ENCODE peak calls at places on chromosomes 7 and 10, in four cellular contexts. E is mucosa of descending colon; G is activated T-cell treated with anti-CD3 and anti-CD28 coated beads, Interleukin-2, amount 50 U/mL, for 4 hours; W is left lung. L is an unnamed sample.

GRCh38 chr10:14736600-14737081 is 38.1 kb downstream of the FAM107B start:
- ATAC-seq in E (peak; percentile 57), G (no peak), W (peak; percentile 73), L (peak; percentile 85)

GRCh38 chr7:22859676-22860290 is 37.1 kb upstream of the TOMM7 start:
- ATAC-seq in G (no peak), E (no peak), W (peak; percentile 41), L (no peak)

GRCh38 chr10:75723319-75723965 is 292.0 kb downstream of the LRMDA start:
- ATAC-seq in G (no peak), E (no peak), W (no peak), L (no peak)

GRCh38 chr10:19294233-19294632 is 245.6 kb downstream of the MALRD1 start:
- ATAC-seq in E (peak; percentile 50), W (no peak), G (no peak), L (no peak)

GRCh38 chr10:33286186-33286934 is 48.1 kb downstream of the NRP1 start:
- ATAC-seq in G (no peak), E (no peak), W (no peak), L (no peak)

GRCh38 chr7:30583181-30583580 is 11.5 kb upstream of the GARS1 start:
- ATAC-seq in W (no peak), E (no peak), G (no peak), L (no peak)

GRCh38 chr10:509361-510102 is 179.9 kb downstream of the DIP2C start:
- ATAC-seq in W (no peak), E (no peak), G (no peak), L (no peak)

GRCh38 chr7:80634505-80634904 is 3.9 kb upstream of the CD36 start:
- ATAC-seq in G (no peak), W (peak; percentile 49), E (peak; percentile 31), L (no peak)

GRCh38 chr7:77439572-77439971 is 23.4 kb upstream of the GSAP start:
- ATAC-seq in E (peak; percentile 91), G (no peak), W (peak; percentile 88), L (no peak)

GRCh38 chr10:84138478-84139125 is 707 bp upstream of the GHITM start:
- ATAC-seq in G (peak; percentile 67), E (peak; percentile 30), W (no peak), L (no peak)

GRCh38 chr10:80506836-80507483 is 30.7 kb upstream of the SH2D4B start:
- ATAC-seq in G (no peak), W (no peak), E (no peak), L (no peak)

GRCh38 chr10:7857259-7857658 is 39.0 kb downstream of the TAF3 start:
- ATAC-seq in G (no peak), E (no peak), W (no peak), L (no peak)

GRCh38 chr7:82633592-82633991 is 190.0 kb upstream of the CACNA2D1 start:
- ATAC-seq in E (no peak), W (no peak), G (no peak), L (no peak)